ENCODE peak calls at places on chromosome 14, in ten cellular contexts. E, Q, A, P, K, G, T, S, Z and H are unnamed samples.

GRCh38 chr14:103561381-103562134 is 899 bp downstream of the BAG5 start:
- DNase-seq in E (peak), Q (peak), A (no peak), P (peak), K (no peak), G (peak), T (no peak), S (no peak), Z (peak), H (peak)

GRCh38 chr14:75979071-75979571 is 2.7 kb downstream of the TGFB3 start:
- DNase-seq in E (peak), Q (no peak), A (peak), P (no peak), K (no peak), G (peak), T (peak), S (no peak), Z (peak), H (peak)

GRCh38 chr14:79570648-79571047 is 640.7 kb downstream of the DIO2 start:
- DNase-seq in E (no peak), Q (no peak), A (no peak), P (no peak), K (no peak), G (no peak), T (no peak), S (no peak), Z (no peak), H (no peak)

GRCh38 chr14:69460093-69460701 is 24.3 kb upstream of the PLEKHD1 start:
- DNase-seq in E (peak), Q (no peak), A (peak), P (peak), K (no peak), G (peak), T (peak), S (peak), Z (peak), H (peak)

GRCh38 chr14:102481791-102482238 is 27.8 kb downstream of the ANKRD9 start:
- DNase-seq in E (no peak), Q (no peak), A (no peak), P (no peak), K (no peak), G (peak), T (no peak), S (no peak), Z (peak), H (no peak)

GRCh38 chr14:65231286-65231980 is 129.1 kb upstream of the MAX start:
- DNase-seq in E (no peak), Q (no peak), A (no peak), P (no peak), K (no peak), G (no peak), T (no peak), S (no peak), Z (no peak), H (no peak)

GRCh38 chr14:105412768-105413541 is 6.7 kb upstream of the MTA1 start:
- DNase-seq in E (no peak), Q (no peak), A (no peak), P (no peak), K (no peak), G (peak), T (no peak), S (no peak), Z (no peak), H (no peak)

GRCh38 chr14:98501335-98501734 is 770.7 kb downstream of the BCL11B start:
- DNase-seq in E (no peak), Q (no peak), A (no peak), P (no peak), K (no peak), G (no peak), T (no peak), S (no peak), Z (peak), H (no peak)

GRCh38 chr14:56099081-56099797 is 19.0 kb upstream of the PELI2 start:
- DNase-seq in E (no peak), Q (no peak), A (no peak), P (no peak), K (no peak), G (no peak), T (no peak), S (no peak), Z (no peak), H (no peak)

GRCh38 chr14:54725998-54726397 is 159.1 kb downstream of the SAMD4A start:
- DNase-seq in E (no peak), Q (no peak), A (no peak), P (no peak), K (no peak), G (no peak), T (no peak), S (no peak), Z (no peak), H (no peak)